ENCODE peak calls at places on chromosomes 5 and 9, in ten cellular contexts. L is IMR-90, T is GM12891, J is uterus, A is A549, X is upper lobe of left lung, G is ovary, M is adrenal gland, F is breast epithelium, S is GM12892. H is an unnamed sample.

GRCh38 chr9:72041775-72042194 is 18.6 kb downstream of the C9orf57 start:
- DNase-seq in T (no peak), J (peak; percentile 62), M (peak; percentile 30), L (peak; percentile 76), X (no peak), G (peak; percentile 44), A (no peak), F (peak; percentile 56), S (no peak), H (no peak)

GRCh38 chr9:124357591-124358361 is 57.5 kb downstream of the PSMB7 start:
- DNase-seq in T (no peak), A (no peak), X (no peak), F (no peak), G (no peak), S (no peak), M (no peak), L (no peak), J (no peak), H (no peak)

GRCh38 chr5:15791274-15791673 is 291.3 kb downstream of the FBXL7 start:
- DNase-seq in S (no peak), X (no peak), A (no peak), M (no peak), G (no peak), J (no peak), T (no peak), F (no peak), L (no peak), H (no peak)

GRCh38 chr5:135660826-135661555 is 82.2 kb upstream of the CXCL14 start:
- DNase-seq in F (no peak), J (no peak), S (no peak), G (no peak), X (no peak), L (no peak), M (no peak), T (no peak), A (no peak), H (no peak)

GRCh38 chr5:176608142-176608705 is 1.7 kb downstream of the GPRIN1 start:
- DNase-seq in G (no peak), T (no peak), M (no peak), F (no peak), X (no peak), S (no peak), J (no peak), L (no peak), A (no peak), H (no peak)

GRCh38 chr9:100352201-100352726 is 478 bp downstream of the TEX10 start:
- DNase-seq in M (peak; percentile 52), L (peak; percentile 10), F (peak; percentile 23), X (no peak), S (peak; percentile 30), G (peak; percentile 28), T (peak; percentile 29), J (peak; percentile 37), A (no peak), H (peak; percentile 51)

GRCh38 chr9:97740848-97741821 is 44.0 kb upstream of the XPA start:
- DNase-seq in G (peak; percentile 43), T (peak; percentile 32), F (peak; percentile 37), S (peak; percentile 25), L (peak; percentile 62), M (peak; percentile 52), J (peak; percentile 46), X (peak; percentile 89), A (no peak), H (no peak)

GRCh38 chr5:41925555-41925946 is 470 bp downstream of the FBXO4 start:
- DNase-seq in J (peak; percentile 39), F (peak; percentile 24), L (peak; percentile 24), A (peak; percentile 36), M (peak; percentile 39), T (no peak), S (peak; percentile 13), G (peak; percentile 48), X (no peak), H (peak; percentile 22)

GRCh38 chr5:15334551-15335302 is 165.3 kb upstream of the FBXL7 start:
- DNase-seq in G (no peak), X (no peak), M (no peak), F (no peak), J (no peak), S (no peak), T (no peak), A (no peak), L (no peak), H (no peak)

DNA sequence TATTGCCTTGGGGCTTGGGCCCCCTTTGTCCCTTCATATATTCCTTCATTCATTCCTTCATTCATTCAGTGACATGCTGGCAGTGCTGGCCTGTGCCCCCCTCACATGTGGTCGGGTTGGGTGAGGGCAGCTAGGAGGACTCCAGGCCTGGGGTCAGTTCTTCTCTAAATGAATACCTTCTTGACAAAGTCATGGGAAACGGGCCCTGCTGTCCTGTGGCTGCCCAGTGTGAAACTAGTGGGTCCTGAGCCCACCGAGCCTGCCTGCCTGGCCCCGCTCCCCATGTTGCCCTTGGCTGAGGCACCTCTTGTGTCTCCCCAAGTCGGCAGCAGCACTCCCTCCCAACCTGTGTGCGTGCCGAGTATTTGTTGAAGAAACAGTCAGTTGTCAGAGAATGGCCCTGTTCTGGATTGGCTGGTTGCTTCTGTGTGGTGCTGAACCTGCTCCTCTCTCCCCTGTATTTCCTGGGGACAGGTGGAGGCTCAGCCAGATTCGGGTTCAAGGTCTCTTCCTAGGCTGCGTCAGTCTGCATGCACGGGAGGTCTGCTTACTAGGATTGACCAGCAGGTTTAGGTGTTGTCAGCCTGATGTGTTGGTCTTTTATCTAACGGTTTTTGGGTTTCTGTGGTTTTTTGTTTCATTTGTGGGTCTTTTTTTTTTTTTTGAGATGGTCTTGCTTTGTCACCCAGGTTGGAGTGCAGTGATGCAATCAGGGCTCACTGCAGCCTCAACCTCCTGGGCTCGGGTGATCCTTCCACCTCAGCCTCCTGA is 3.0 kb upstream of the CEL start:
- DNase-seq in X (no peak), J (no peak), M (peak; percentile 17), T (peak; percentile 57), S (no peak), A (no peak), F (no peak), L (no peak), G (no peak), H (no peak)
- TF ChIP-seq POLR2A in X (no peak), J (no peak), M (no peak), T (no peak), S (no peak), A (no peak), F (no peak), L (no peak), G (no peak), H (no peak)

DNA sequence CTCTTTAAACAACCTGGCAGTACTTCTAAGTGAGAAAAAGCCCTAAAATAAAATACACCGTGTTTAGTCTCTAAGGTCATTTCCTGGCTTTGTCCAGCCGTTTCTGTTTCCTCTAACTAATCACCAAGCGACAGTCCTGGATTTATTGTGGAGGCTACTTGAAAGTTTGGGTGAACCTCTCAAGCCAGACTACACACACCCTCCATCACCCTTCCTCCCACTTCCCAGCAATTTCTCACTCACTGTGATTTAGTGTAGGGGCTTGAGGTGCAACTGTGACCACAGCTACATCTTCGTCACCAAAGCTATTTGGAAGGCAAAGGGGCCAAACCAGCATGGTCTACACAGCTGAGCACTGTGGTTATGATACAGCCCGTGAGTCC is 240.0 kb upstream of the SLC24A2 start:
- DNase-seq in F (no peak), J (no peak), A (no peak), X (no peak), T (no peak), M (no peak), L (no peak), S (no peak), G (no peak), H (no peak)
- TF ChIP-seq POLR2A in F (no peak), J (no peak), A (no peak), X (no peak), T (no peak), M (no peak), L (no peak), S (no peak), G (no peak), H (no peak)

GRCh38 chr5:141560725-141561483 is 57.9 kb downstream of the DIAPH1 start:
- DNase-seq in J (peak; percentile 89), L (peak; percentile 98), M (peak; percentile 94), A (peak; percentile 73), X (no peak), T (no peak), F (peak; percentile 94), G (peak; percentile 93), S (no peak), H (peak; percentile 35)
- TF ChIP-seq POLR2A in J (peak; percentile 79), L (peak; percentile 30), M (peak; percentile 59), A (no peak), X (no peak), T (no peak), F (no peak), G (peak; percentile 33), S (no peak), H (no peak)

GRCh38 chr9:35073276-35073607 is 817 bp upstream of the VCP start:
- DNase-seq in T (no peak), J (no peak), A (no peak), G (no peak), F (no peak), X (no peak), L (peak; percentile 19), S (no peak), M (no peak), H (no peak)

GRCh38 chr9:35070823-35071813 is 1.3 kb downstream of the VCP start:
- DNase-seq in M (peak; percentile 62), G (no peak), A (no peak), T (no peak), F (no peak), J (no peak), S (no peak), X (no peak), L (peak; percentile 46), H (peak; percentile 15)

GRCh38 chr9:35074141-35074540 is 1.7 kb upstream of the VCP start:
- DNase-seq in A (no peak), J (no peak), S (no peak), M (no peak), G (no peak), F (no peak), L (no peak), X (no peak), T (no peak), H (no peak)

GRCh38 chr9:35071814-35072460 is 488 bp downstream of the VCP start:
- DNase-seq in L (peak; percentile 84), X (peak; percentile 96), M (peak; percentile 87), J (peak; percentile 79), T (peak; percentile 75), S (peak; percentile 73), F (peak; percentile 76), G (peak; percentile 79), A (peak; percentile 92), H (peak; percentile 42)

DNA sequence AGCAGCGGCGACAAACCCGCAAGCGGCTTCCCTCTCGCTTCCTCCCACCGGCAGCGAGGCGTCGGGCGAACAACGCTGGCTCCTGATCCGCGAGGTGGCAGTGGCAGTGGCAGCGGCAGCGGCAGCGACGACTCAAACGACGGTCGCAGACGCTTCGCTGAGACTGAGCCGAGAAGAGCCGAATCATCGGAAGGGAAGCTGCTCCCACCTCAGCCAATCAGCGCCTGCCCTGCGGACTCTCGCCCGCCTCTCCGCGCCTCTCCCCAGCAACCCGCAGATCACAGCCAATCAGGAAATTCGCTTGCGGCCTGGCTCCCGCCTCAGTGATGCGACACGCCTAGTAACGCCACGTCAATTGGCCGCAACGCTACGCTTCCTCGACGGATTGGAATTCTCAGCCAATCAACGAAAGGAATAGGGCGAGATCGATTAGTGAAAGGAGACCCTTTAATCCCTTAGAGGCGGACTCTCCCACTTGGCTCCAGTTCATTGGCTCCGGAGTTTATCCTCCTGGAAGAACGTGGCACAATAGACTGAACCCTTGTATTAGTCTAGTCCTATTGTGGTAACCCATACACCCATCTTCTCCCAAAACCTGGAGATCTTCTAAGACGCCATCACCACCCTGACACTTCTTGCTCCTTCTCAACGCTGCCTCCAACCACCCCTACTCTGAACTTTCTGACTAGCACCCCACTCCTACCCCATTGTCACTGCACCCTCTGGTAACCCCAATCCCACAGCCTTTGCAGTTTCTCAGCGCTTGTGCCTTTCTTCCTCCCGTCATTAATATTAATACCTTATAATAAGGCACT is at the start of gene VCP:
- DNase-seq in M (peak; percentile 99), J (peak; percentile 97), X (peak; percentile 97), A (peak; percentile 99), S (peak; percentile 97), L (peak; percentile 99), G (peak; percentile 97), T (peak; percentile 94), F (peak; percentile 99), H (peak; percentile 90)
- TF ChIP-seq POLR2A in M (peak; percentile 99), J (peak; percentile 83), X (peak; percentile 36), A (peak; percentile 98), S (peak; percentile 88), L (peak; percentile 96), G (peak; percentile 92), T (peak; percentile 85), F (peak; percentile 74), H (peak; percentile 93)

H was measured in H54.